ENCODE peak calls at places on chromosomes 12 and 14, in five cellular contexts. V is astrocyte; M is CD4-positive, alpha-beta T cell; D is SJSA1; S is gastrocnemius medialis. C is an unnamed sample.

GRCh38 chr14:59308706-59309105 is 120.2 kb downstream of the DAAM1 start:
- DNase-seq in V (no peak), M (no peak), D (no peak), S (no peak), C (no peak)

GRCh38 chr12:86193931-86194330 is 62.3 kb downstream of the MGAT4C start:
- DNase-seq in V (peak; percentile 33), M (no peak), D (no peak), S (no peak), C (no peak)

GRCh38 chr14:65585216-65585615 is 172.7 kb downstream of the FUT8 start:
- DNase-seq in V (no peak), M (no peak), D (no peak), S (no peak), C (no peak)

GRCh38 chr12:71128191-71128590 is 29.6 kb downstream of the TSPAN8 start:
- DNase-seq in V (peak; percentile 13), M (no peak), D (no peak), S (peak; percentile 14), C (no peak)

GRCh38 chr12:71873821-71874220 is 34.3 kb downstream of the TBC1D15 start:
- DNase-seq in V (no peak), M (no peak), D (no peak), S (no peak), C (no peak)

GRCh38 chr12:115227137-115227615 is 543.2 kb upstream of the TBX3 start:
- DNase-seq in V (peak; percentile 68), M (no peak), D (peak; percentile 71), S (peak; percentile 97), C (no peak)

GRCh38 chr12:46661161-46661845 is 164.5 kb downstream of the SLC38A4 start:
- DNase-seq in V (peak; percentile 89), M (no peak), D (peak; percentile 96), S (no peak), C (no peak)

GRCh38 chr12:115305867-115306266 is 621.9 kb upstream of the TBX3 start:
- DNase-seq in V (no peak), M (no peak), D (no peak), S (no peak), C (no peak)

GRCh38 chr14:69666698-69667211 is 55.4 kb downstream of the SUSD6 start:
- DNase-seq in V (peak; percentile 82), M (no peak), D (peak; percentile 49), S (no peak), C (no peak)

GRCh38 chr12:6471992-6472366 is 1.5 kb upstream of the VAMP1 start:
- DNase-seq in V (no peak), M (no peak), D (no peak), S (no peak), C (no peak)

DNA sequence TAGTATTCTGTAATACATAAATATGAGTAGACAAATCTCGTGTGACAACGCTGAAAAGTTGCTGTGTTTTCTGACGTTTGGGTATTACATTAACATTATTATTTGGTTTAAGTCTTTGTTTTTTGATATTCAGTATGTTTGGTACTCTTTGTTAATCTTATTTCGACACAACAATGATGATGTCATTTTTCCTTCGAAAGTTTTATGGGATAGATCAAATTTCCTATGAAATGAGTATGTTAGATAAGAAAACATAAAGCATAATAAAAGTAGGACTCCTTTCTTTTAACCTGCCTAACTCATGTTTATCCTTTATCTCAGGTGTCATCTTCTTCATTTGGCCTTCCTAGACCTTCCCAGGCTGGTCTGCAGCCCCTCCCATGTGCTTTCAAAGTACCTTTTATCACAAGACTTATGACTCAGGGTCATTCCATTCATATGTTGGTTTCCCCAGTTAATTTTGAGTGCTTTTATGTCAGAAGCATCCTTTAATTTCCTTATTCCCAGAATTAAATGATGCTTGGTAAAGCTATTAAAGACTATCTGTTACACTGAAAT is 322.0 kb downstream of the RAD51B start:
- DNase-seq in V (peak; percentile 63), M (no peak), D (no peak), S (no peak), C (no peak)
- H3K27me3 ChIP-seq in V (no peaks in the 10 kb centered on the region), M (no peaks in the 10 kb centered on the region), D (no peaks in the 10 kb centered on the region), S (no peaks in the 10 kb centered on the region), C (peaks cover 2% of the 10 kb centered on the region)

DNA sequence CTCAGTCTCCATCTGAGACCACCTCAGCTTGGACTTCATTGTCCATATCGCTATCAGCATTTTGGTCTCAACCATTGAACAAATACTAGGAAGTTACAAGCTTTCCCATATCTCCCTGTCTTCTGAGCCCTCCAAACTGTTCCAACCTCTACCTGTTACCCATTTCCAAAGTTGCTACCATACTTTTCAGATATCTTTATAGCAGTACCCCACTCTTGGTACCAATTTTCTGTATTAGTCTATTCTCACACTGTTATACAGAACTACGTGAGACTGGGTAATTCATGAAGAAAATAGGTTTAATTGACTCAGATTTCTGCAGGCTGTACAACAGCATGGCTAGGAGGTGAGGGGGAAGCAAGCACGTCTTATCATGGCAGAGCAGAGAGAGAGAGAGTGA is 53.8 kb downstream of the PRKCH start:
- DNase-seq in V (no peak), M (no peak), D (no peak), S (no peak), C (no peak)
- H3K9me3 ChIP-seq in V (peaks cover 20% of the 10 kb centered on the region), M (peaks cover 32% of the 10 kb centered on the region), D (peaks cover 4% of the 10 kb centered on the region), S (no peaks in the 10 kb centered on the region), C (peaks cover 15% of the 10 kb centered on the region)

GRCh38 chr12:132486576-132486975 is 3.4 kb upstream of the FBRSL1 start:
- DNase-seq in V (no peak), M (no peak), D (no peak), S (no peak), C (no peak)
- H3K27me3 ChIP-seq in V (peaks cover 18% of the 10 kb centered on the region), M (no peaks in the 10 kb centered on the region), D (peaks cover 8% of the 10 kb centered on the region), S (peaks cover 2% of the 10 kb centered on the region), C (no peaks in the 10 kb centered on the region)

GRCh38 chr14:101716956-101717662 is 44.4 kb upstream of the PPP2R5C start:
- DNase-seq in V (no peak), M (no peak), D (no peak), S (no peak), C (no peak)
- H3K9me3 ChIP-seq in V (no peaks in the 10 kb centered on the region), M (no peaks in the 10 kb centered on the region), D (no peaks in the 10 kb centered on the region), S (no peaks in the 10 kb centered on the region), C (no peaks in the 10 kb centered on the region)

GRCh38 chr14:91389173-91389572 is 28.4 kb downstream of the CCDC88C start:
- DNase-seq in V (no peak), M (no peak), D (no peak), S (no peak), C (no peak)
- H3K27me3 ChIP-seq in V (peaks cover 20% of the 10 kb centered on the region), M (no peaks in the 10 kb centered on the region), D (no peaks in the 10 kb centered on the region), S (no peaks in the 10 kb centered on the region), C (no peaks in the 10 kb centered on the region)

GRCh38 chr12:133023566-133023965 is 13.7 kb upstream of the ZNF84 start:
- DNase-seq in V (no peak), M (no peak), D (no peak), S (no peak), C (no peak)
- H3K9me3 ChIP-seq in V (peaks cover 10% of the 10 kb centered on the region), M (peaks cover 83% of the 10 kb centered on the region), D (peaks cover 15% of the 10 kb centered on the region), S (peaks cover 4% of the 10 kb centered on the region), C (peaks cover 15% of the 10 kb centered on the region)

GRCh38 chr12:48029811-48030650 is 25.8 kb upstream of the COL2A1 start:
- DNase-seq in V (no peak), M (no peak), D (peak; percentile 74), S (no peak), C (no peak)
- H3K27me3 ChIP-seq in V (no peaks in the 10 kb centered on the region), M (no peaks in the 10 kb centered on the region), D (peaks cover 98% of the 10 kb centered on the region), S (no peaks in the 10 kb centered on the region), C (no peaks in the 10 kb centered on the region)

C was measured in aorta.